ENCODE peak calls at places on chromosome 7, in six cellular contexts. One of them, this sample, is unnamed.

GRCh38 chr7:134636008-134636449 is 10.6 kb upstream of the BPGM start:
- DNase-seq in progenitor cell of endocrine pancreas: no peak
- DNase-seq in ELF-1: no peak
- DNase-seq in RWPE2: no peak
- DNase-seq in hepatocyte: no peak
- DNase-seq in A549: no peak
- DNase-seq in this sample: peak

GRCh38 chr7:81410471-81411117 is 359.3 kb downstream of the HGF start:
- DNase-seq in progenitor cell of endocrine pancreas: no peak
- DNase-seq in ELF-1: no peak
- DNase-seq in RWPE2: no peak
- DNase-seq in hepatocyte: no peak
- DNase-seq in A549: no peak
- DNase-seq in this sample: no peak

GRCh38 chr7:118372530-118372929 is 148.0 kb downstream of the ANKRD7 start:
- DNase-seq in progenitor cell of endocrine pancreas: no peak
- DNase-seq in ELF-1: no peak
- DNase-seq in RWPE2: no peak
- DNase-seq in hepatocyte: no peak
- DNase-seq in A549: no peak
- DNase-seq in this sample: peak

GRCh38 chr7:16479587-16479986 is 14.0 kb upstream of the SOSTDC1 start:
- DNase-seq in progenitor cell of endocrine pancreas: no peak
- DNase-seq in ELF-1: no peak
- DNase-seq in RWPE2: no peak
- DNase-seq in hepatocyte: no peak
- DNase-seq in A549: no peak
- DNase-seq in this sample: peak

GRCh38 chr7:132575987-132576722 is at the start of gene PLXNA4:
- DNase-seq in progenitor cell of endocrine pancreas: no peak
- DNase-seq in ELF-1: peak
- DNase-seq in RWPE2: no peak
- DNase-seq in hepatocyte: peak
- DNase-seq in A549: no peak
- DNase-seq in this sample: no peak

GRCh38 chr7:27104244-27105149 is 2.0 kb upstream of the HOXA2 start:
- DNase-seq in progenitor cell of endocrine pancreas: no peak
- DNase-seq in ELF-1: peak
- DNase-seq in RWPE2: no peak
- DNase-seq in hepatocyte: no peak
- DNase-seq in A549: no peak
- DNase-seq in this sample: no peak

GRCh38 chr7:116443646-116444045 is 55.9 kb upstream of the CAV2 start:
- DNase-seq in progenitor cell of endocrine pancreas: no peak
- DNase-seq in ELF-1: no peak
- DNase-seq in RWPE2: no peak
- DNase-seq in hepatocyte: no peak
- DNase-seq in A549: no peak
- DNase-seq in this sample: no peak

GRCh38 chr7:35036361-35037171 is 719 bp downstream of the DPY19L1 start:
- DNase-seq in progenitor cell of endocrine pancreas: peak
- DNase-seq in ELF-1: peak
- DNase-seq in RWPE2: no peak
- DNase-seq in hepatocyte: peak
- DNase-seq in A549: peak
- DNase-seq in this sample: peak

GRCh38 chr7:96991850-96992623 is 13.3 kb upstream of the DLX6 start:
- DNase-seq in progenitor cell of endocrine pancreas: no peak
- DNase-seq in ELF-1: peak
- DNase-seq in RWPE2: no peak
- DNase-seq in hepatocyte: no peak
- DNase-seq in A549: no peak
- DNase-seq in this sample: no peak

GRCh38 chr7:97012293-97013005 is 7.1 kb downstream of the DLX6 start:
- DNase-seq in progenitor cell of endocrine pancreas: no peak
- DNase-seq in ELF-1: peak
- DNase-seq in RWPE2: no peak
- DNase-seq in hepatocyte: no peak
- DNase-seq in A549: no peak
- DNase-seq in this sample: no peak

GRCh38 chr7:52685351-52685750 is 350.1 kb upstream of the POM121L12 start:
- DNase-seq in progenitor cell of endocrine pancreas: no peak
- DNase-seq in ELF-1: no peak
- DNase-seq in RWPE2: no peak
- DNase-seq in hepatocyte: no peak
- DNase-seq in A549: no peak
- DNase-seq in this sample: no peak

GRCh38 chr7:108492742-108493141 is 33.2 kb downstream of the PNPLA8 start:
- DNase-seq in progenitor cell of endocrine pancreas: no peak
- DNase-seq in ELF-1: no peak
- DNase-seq in RWPE2: no peak
- DNase-seq in hepatocyte: no peak
- DNase-seq in A549: peak
- DNase-seq in this sample: no peak

GRCh38 chr7:146635200-146636032 is 518.8 kb downstream of the CNTNAP2 start:
- DNase-seq in progenitor cell of endocrine pancreas: no peak
- DNase-seq in ELF-1: no peak
- DNase-seq in RWPE2: no peak
- DNase-seq in hepatocyte: peak
- DNase-seq in A549: no peak
- DNase-seq in this sample: no peak

GRCh38 chr7:18753972-18754610 is 258.5 kb downstream of the HDAC9 start:
- DNase-seq in progenitor cell of endocrine pancreas: no peak
- DNase-seq in ELF-1: no peak
- DNase-seq in RWPE2: no peak
- DNase-seq in hepatocyte: no peak
- DNase-seq in A549: no peak
- DNase-seq in this sample: no peak

GRCh38 chr7:112990619-112991018 is 96.0 kb downstream of the GPR85 start:
- DNase-seq in progenitor cell of endocrine pancreas: no peak
- DNase-seq in ELF-1: no peak
- DNase-seq in RWPE2: no peak
- DNase-seq in hepatocyte: no peak
- DNase-seq in A549: no peak
- DNase-seq in this sample: no peak

GRCh38 chr7:123070702-123071286 is 75.3 kb upstream of the TAS2R16 start:
- DNase-seq in progenitor cell of endocrine pancreas: no peak
- DNase-seq in ELF-1: peak
- DNase-seq in RWPE2: no peak
- DNase-seq in hepatocyte: peak
- DNase-seq in A549: peak
- DNase-seq in this sample: peak

GRCh38 chr7:28686418-28686800 is 271.7 kb downstream of the TRIL start:
- DNase-seq in progenitor cell of endocrine pancreas: no peak
- DNase-seq in ELF-1: peak
- DNase-seq in RWPE2: no peak
- DNase-seq in hepatocyte: peak
- DNase-seq in A549: peak
- DNase-seq in this sample: no peak

GRCh38 chr7:116218051-116218645 is 7.8 kb downstream of the TES start:
- DNase-seq in progenitor cell of endocrine pancreas: no peak
- DNase-seq in ELF-1: no peak
- DNase-seq in RWPE2: no peak
- DNase-seq in hepatocyte: peak
- DNase-seq in A549: peak
- DNase-seq in this sample: peak

GRCh38 chr7:98719396-98719795 is 102.3 kb downstream of the NPTX2 start:
- DNase-seq in progenitor cell of endocrine pancreas: no peak
- DNase-seq in ELF-1: no peak
- DNase-seq in RWPE2: no peak
- DNase-seq in hepatocyte: no peak
- DNase-seq in A549: no peak
- DNase-seq in this sample: no peak

GRCh38 chr7:105011771-105012502 is 2.1 kb upstream of the KMT2E start:
- DNase-seq in progenitor cell of endocrine pancreas: no peak
- DNase-seq in ELF-1: no peak
- DNase-seq in RWPE2: no peak
- DNase-seq in hepatocyte: no peak
- DNase-seq in A549: peak
- DNase-seq in this sample: no peak

GRCh38 chr7:155265960-155266359 is 31.7 kb upstream of the INSIG1 start:
- DNase-seq in progenitor cell of endocrine pancreas: no peak
- DNase-seq in ELF-1: no peak
- DNase-seq in RWPE2: no peak
- DNase-seq in hepatocyte: no peak
- DNase-seq in A549: no peak
- DNase-seq in this sample: peak

GRCh38 chr7:76272872-76273271 is 29.6 kb upstream of the HSPB1 start:
- DNase-seq in progenitor cell of endocrine pancreas: no peak
- DNase-seq in ELF-1: no peak
- DNase-seq in RWPE2: no peak
- DNase-seq in hepatocyte: no peak
- DNase-seq in A549: no peak
- DNase-seq in this sample: no peak

GRCh38 chr7:76220185-76221057 is 18.7 kb downstream of the SRRM3 start:
- DNase-seq in progenitor cell of endocrine pancreas: no peak
- DNase-seq in ELF-1: peak
- DNase-seq in RWPE2: no peak
- DNase-seq in hepatocyte: peak
- DNase-seq in A549: peak
- DNase-seq in this sample: no peak

GRCh38 chr7:112159346-112159745 is 46.9 kb downstream of the DOCK4 start:
- DNase-seq in progenitor cell of endocrine pancreas: no peak
- DNase-seq in ELF-1: no peak
- DNase-seq in RWPE2: no peak
- DNase-seq in hepatocyte: no peak
- DNase-seq in A549: no peak
- DNase-seq in this sample: no peak

This sample was measured in small intestine.